ENCODE peak calls at places on chromosomes 3 and 15, in seven cellular contexts. One of them, this sample, is unnamed.

GRCh38 chr15:73921257-73921890 is 4.9 kb upstream of the LOXL1 start:
- DNase-seq in sigmoid colon: no peak
- DNase-seq in stomach: no peak
- DNase-seq in GM12878: no peak
- DNase-seq in HCT116: no peak
- DNase-seq in prostate gland: no peak
- DNase-seq in HepG2: no peak
- DNase-seq in this sample: peak; percentile 46

GRCh38 chr3:46609074-46609735 is 3.1 kb upstream of the FAM240A start:
- DNase-seq in sigmoid colon: no peak
- DNase-seq in stomach: no peak
- DNase-seq in GM12878: no peak
- DNase-seq in HCT116: no peak
- DNase-seq in prostate gland: no peak
- DNase-seq in HepG2: no peak
- DNase-seq in this sample: no peak

GRCh38 chr15:35741881-35742280 is 195.9 kb upstream of the DPH6 start:
- DNase-seq in sigmoid colon: no peak
- DNase-seq in stomach: no peak
- DNase-seq in GM12878: no peak
- DNase-seq in HCT116: no peak
- DNase-seq in prostate gland: no peak
- DNase-seq in HepG2: no peak
- DNase-seq in this sample: no peak

GRCh38 chr15:64993290-64993689 is 3.6 kb upstream of the SPG21 start:
- DNase-seq in sigmoid colon: no peak
- DNase-seq in stomach: no peak
- DNase-seq in GM12878: no peak
- DNase-seq in HCT116: no peak
- DNase-seq in prostate gland: no peak
- DNase-seq in HepG2: no peak
- DNase-seq in this sample: no peak

GRCh38 chr15:60634815-60635214 is 155.9 kb upstream of the ICE2 start:
- DNase-seq in sigmoid colon: no peak
- DNase-seq in stomach: no peak
- DNase-seq in GM12878: no peak
- DNase-seq in HCT116: no peak
- DNase-seq in prostate gland: no peak
- DNase-seq in HepG2: no peak
- DNase-seq in this sample: peak; percentile 81

GRCh38 chr15:80019168-80019745 is 40.2 kb upstream of the ZFAND6 start:
- DNase-seq in sigmoid colon: peak; percentile 15
- DNase-seq in stomach: no peak
- DNase-seq in GM12878: no peak
- DNase-seq in HCT116: no peak
- DNase-seq in prostate gland: no peak
- DNase-seq in HepG2: no peak
- DNase-seq in this sample: no peak

GRCh38 chr15:95307115-95307514 is 1023.4 kb upstream of the NR2F2 start:
- DNase-seq in sigmoid colon: no peak
- DNase-seq in stomach: no peak
- DNase-seq in GM12878: no peak
- DNase-seq in HCT116: no peak
- DNase-seq in prostate gland: no peak
- DNase-seq in HepG2: no peak
- DNase-seq in this sample: no peak

GRCh38 chr3:161496508-161496907 is at the start of gene OTOL1:
- DNase-seq in sigmoid colon: no peak
- DNase-seq in stomach: no peak
- DNase-seq in GM12878: no peak
- DNase-seq in HCT116: no peak
- DNase-seq in prostate gland: no peak
- DNase-seq in HepG2: no peak
- DNase-seq in this sample: no peak

GRCh38 chr3:126490619-126491018 is 14.9 kb upstream of the ZXDC start:
- DNase-seq in sigmoid colon: no peak
- DNase-seq in stomach: no peak
- DNase-seq in GM12878: no peak
- DNase-seq in HCT116: no peak
- DNase-seq in prostate gland: no peak
- DNase-seq in HepG2: peak; percentile 35
- DNase-seq in this sample: peak; percentile 30

GRCh38 chr3:43353923-43354670 is 67.8 kb downstream of the SNRK start:
- DNase-seq in sigmoid colon: no peak
- DNase-seq in stomach: no peak
- DNase-seq in GM12878: no peak
- DNase-seq in HCT116: no peak
- DNase-seq in prostate gland: no peak
- DNase-seq in HepG2: no peak
- DNase-seq in this sample: no peak

GRCh38 chr15:73240864-73241499 is 127.8 kb downstream of the HCN4 start:
- DNase-seq in sigmoid colon: no peak
- DNase-seq in stomach: peak; percentile 77
- DNase-seq in GM12878: peak; percentile 28
- DNase-seq in HCT116: peak; percentile 61
- DNase-seq in prostate gland: peak; percentile 66
- DNase-seq in HepG2: peak; percentile 59
- DNase-seq in this sample: no peak

GRCh38 chr15:47293763-47294162 is 423.5 kb upstream of the SEMA6D start:
- DNase-seq in sigmoid colon: peak; percentile 90
- DNase-seq in stomach: no peak
- DNase-seq in GM12878: no peak
- DNase-seq in HCT116: no peak
- DNase-seq in prostate gland: peak; percentile 26
- DNase-seq in HepG2: no peak
- DNase-seq in this sample: no peak

GRCh38 chr3:50334339-50335075 is 6.1 kb downstream of the RASSF1 start:
- DNase-seq in sigmoid colon: no peak
- DNase-seq in stomach: no peak
- DNase-seq in GM12878: no peak
- DNase-seq in HCT116: no peak
- DNase-seq in prostate gland: peak; percentile 77
- DNase-seq in HepG2: no peak
- DNase-seq in this sample: no peak

GRCh38 chr3:50331364-50331907 is 3.4 kb upstream of the TUSC2 start:
- DNase-seq in sigmoid colon: no peak
- DNase-seq in stomach: no peak
- DNase-seq in GM12878: no peak
- DNase-seq in HCT116: no peak
- DNase-seq in prostate gland: no peak
- DNase-seq in HepG2: no peak
- DNase-seq in this sample: peak; percentile 64

GRCh38 chr3:50337175-50337861 is 3.3 kb downstream of the RASSF1 start:
- DNase-seq in sigmoid colon: peak; percentile 100
- DNase-seq in stomach: peak; percentile 100
- DNase-seq in GM12878: peak; percentile 96
- DNase-seq in HCT116: peak; percentile 97
- DNase-seq in prostate gland: peak; percentile 99
- DNase-seq in HepG2: peak; percentile 98
- DNase-seq in this sample: peak; percentile 99

GRCh38 chr3:50336452-50337174 is 4.0 kb downstream of the RASSF1 start:
- DNase-seq in sigmoid colon: no peak
- DNase-seq in stomach: peak; percentile 44
- DNase-seq in GM12878: no peak
- DNase-seq in HCT116: no peak
- DNase-seq in prostate gland: no peak
- DNase-seq in HepG2: no peak
- DNase-seq in this sample: no peak

GRCh38 chr3:50333744-50334328 is 5.8 kb upstream of the TUSC2 start:
- DNase-seq in sigmoid colon: no peak
- DNase-seq in stomach: no peak
- DNase-seq in GM12878: no peak
- DNase-seq in HCT116: no peak
- DNase-seq in prostate gland: no peak
- DNase-seq in HepG2: no peak
- DNase-seq in this sample: no peak
- TF ChIP-seq POLR2A in sigmoid colon: no peak
- TF ChIP-seq POLR2A in stomach: no peak
- TF ChIP-seq POLR2A in GM12878: no peak
- TF ChIP-seq POLR2A in HCT116: no peak
- TF ChIP-seq POLR2A in prostate gland: no peak
- TF ChIP-seq POLR2A in HepG2: no peak
- TF ChIP-seq POLR2A in this sample: no peak

GRCh38 chr3:79368403-79368802 is 399.4 kb downstream of the ROBO1 start:
- DNase-seq in sigmoid colon: no peak
- DNase-seq in stomach: no peak
- DNase-seq in GM12878: no peak
- DNase-seq in HCT116: no peak
- DNase-seq in prostate gland: peak; percentile 36
- DNase-seq in HepG2: no peak
- DNase-seq in this sample: no peak

GRCh38 chr3:79366414-79366813 is 401.4 kb downstream of the ROBO1 start:
- DNase-seq in sigmoid colon: no peak
- DNase-seq in stomach: no peak
- DNase-seq in GM12878: no peak
- DNase-seq in HCT116: no peak
- DNase-seq in prostate gland: no peak
- DNase-seq in HepG2: no peak
- DNase-seq in this sample: no peak

GRCh38 chr3:79367066-79367465 is 400.7 kb downstream of the ROBO1 start:
- DNase-seq in sigmoid colon: no peak
- DNase-seq in stomach: no peak
- DNase-seq in GM12878: no peak
- DNase-seq in HCT116: no peak
- DNase-seq in prostate gland: no peak
- DNase-seq in HepG2: no peak
- DNase-seq in this sample: no peak

GRCh38 chr3:79367803-79368202 is 400.0 kb downstream of the ROBO1 start:
- DNase-seq in sigmoid colon: no peak
- DNase-seq in stomach: no peak
- DNase-seq in GM12878: no peak
- DNase-seq in HCT116: no peak
- DNase-seq in prostate gland: no peak
- DNase-seq in HepG2: no peak
- DNase-seq in this sample: no peak

GRCh38 chr3:79369306-79369705 is 398.5 kb downstream of the ROBO1 start:
- DNase-seq in sigmoid colon: no peak
- DNase-seq in stomach: no peak
- DNase-seq in GM12878: no peak
- DNase-seq in HCT116: no peak
- DNase-seq in prostate gland: no peak
- DNase-seq in HepG2: no peak
- DNase-seq in this sample: no peak
- TF ChIP-seq CTCF in sigmoid colon: peak; percentile 33
- TF ChIP-seq CTCF in stomach: no peak
- TF ChIP-seq CTCF in GM12878: no peak
- TF ChIP-seq CTCF in HCT116: no peak
- TF ChIP-seq CTCF in prostate gland: peak; percentile 47
- TF ChIP-seq CTCF in HepG2: no peak
- TF ChIP-seq CTCF in this sample: no peak

GRCh38 chr3:149296972-149297371 is 36.5 kb downstream of the TM4SF18 start:
- DNase-seq in sigmoid colon: no peak
- DNase-seq in stomach: no peak
- DNase-seq in GM12878: no peak
- DNase-seq in HCT116: no peak
- DNase-seq in prostate gland: no peak
- DNase-seq in HepG2: no peak
- DNase-seq in this sample: no peak

GRCh38 chr3:149305376-149305775 is 28.1 kb downstream of the TM4SF18 start:
- DNase-seq in sigmoid colon: no peak
- DNase-seq in stomach: no peak
- DNase-seq in GM12878: no peak
- DNase-seq in HCT116: no peak
- DNase-seq in prostate gland: no peak
- DNase-seq in HepG2: no peak
- DNase-seq in this sample: no peak

GRCh38 chr3:149299938-149300791 is 33.3 kb downstream of the TM4SF18 start:
- DNase-seq in sigmoid colon: no peak
- DNase-seq in stomach: peak; percentile 53
- DNase-seq in GM12878: peak; percentile 16
- DNase-seq in HCT116: peak; percentile 93
- DNase-seq in prostate gland: peak; percentile 61
- DNase-seq in HepG2: peak; percentile 94
- DNase-seq in this sample: no peak
- TF ChIP-seq POLR2AphosphoS5 in sigmoid colon: no peak
- TF ChIP-seq POLR2AphosphoS5 in stomach: no peak
- TF ChIP-seq POLR2AphosphoS5 in GM12878: no peak
- TF ChIP-seq POLR2AphosphoS5 in HCT116: peak; percentile 59
- TF ChIP-seq POLR2AphosphoS5 in prostate gland: peak; percentile 83
- TF ChIP-seq POLR2AphosphoS5 in HepG2: no peak
- TF ChIP-seq POLR2AphosphoS5 in this sample: no peak

GRCh38 chr3:69051796-69052566 is at the start of gene TMF1:
- DNase-seq in sigmoid colon: peak; percentile 99
- DNase-seq in stomach: peak; percentile 99
- DNase-seq in GM12878: peak; percentile 97
- DNase-seq in HCT116: peak; percentile 98
- DNase-seq in prostate gland: peak; percentile 99
- DNase-seq in HepG2: peak; percentile 98
- DNase-seq in this sample: peak; percentile 99
- TF ChIP-seq POLR2A in sigmoid colon: peak; percentile 67
- TF ChIP-seq POLR2A in stomach: peak; percentile 64
- TF ChIP-seq POLR2A in GM12878: peak; percentile 89
- TF ChIP-seq POLR2A in HCT116: no peak
- TF ChIP-seq POLR2A in prostate gland: peak; percentile 91
- TF ChIP-seq POLR2A in HepG2: peak; percentile 84
- TF ChIP-seq POLR2A in this sample: no peak

GRCh38 chr15:94131875-94132274 is 99.5 kb upstream of the MCTP2 start:
- DNase-seq in sigmoid colon: no peak
- DNase-seq in stomach: no peak
- DNase-seq in GM12878: no peak
- DNase-seq in HCT116: no peak
- DNase-seq in prostate gland: no peak
- DNase-seq in HepG2: no peak
- DNase-seq in this sample: no peak

DNA sequence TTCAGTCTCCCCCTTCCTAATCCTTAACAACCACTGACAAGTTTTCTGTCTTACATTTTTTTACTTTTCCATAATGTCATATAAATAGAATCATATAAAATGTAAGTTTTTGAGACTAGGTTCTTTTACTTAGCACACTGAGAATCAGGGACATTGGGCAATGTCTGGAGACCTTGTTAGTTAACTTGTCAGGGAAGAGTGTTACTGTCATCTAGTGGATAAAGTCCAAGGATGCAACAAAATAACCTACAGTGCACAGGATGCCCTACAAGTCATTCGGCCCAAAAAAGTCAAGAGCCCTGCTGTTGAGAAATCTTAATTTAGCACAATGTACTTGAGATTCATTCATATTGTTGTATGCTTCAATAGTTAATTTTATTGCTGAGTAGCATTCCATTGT is 95.6 kb upstream of the MCTP2 start:
- DNase-seq in sigmoid colon: no peak
- DNase-seq in stomach: no peak
- DNase-seq in GM12878: no peak
- DNase-seq in HCT116: no peak
- DNase-seq in prostate gland: no peak
- DNase-seq in HepG2: no peak
- DNase-seq in this sample: no peak
- TF ChIP-seq CTCF in sigmoid colon: no peak
- TF ChIP-seq CTCF in stomach: no peak
- TF ChIP-seq CTCF in GM12878: no peak
- TF ChIP-seq CTCF in HCT116: no peak
- TF ChIP-seq CTCF in prostate gland: no peak
- TF ChIP-seq CTCF in HepG2: peak; percentile 40
- TF ChIP-seq CTCF in this sample: no peak

This sample was measured in spleen.